ENCODE peak calls at places on chromosomes 13 and 19, in four cellular contexts. W, T, B and C are unnamed samples. For H3K36me3, the result is how much of the 10 kb centered on the place peaks cover.

GRCh38 chr13:51330741-51331140 is 8.8 kb upstream of the SERPINE3 start:
- DNase-seq in W (peak), T (no peak), B (no peak), C (no peak)

GRCh38 chr13:87042946-87043345 is 628.2 kb upstream of the SLITRK5 start:
- DNase-seq in W (no peak), T (no peak), B (no peak), C (no peak)

GRCh38 chr13:89660752-89661151 is 1686.7 kb upstream of the MIR17HG start:
- DNase-seq in W (no peak), T (no peak), B (no peak), C (no peak)

GRCh38 chr19:14116918-14117578 is 514 bp downstream of the PRKACA start:
- DNase-seq in W (no peak), T (no peak), B (peak), C (peak)

GRCh38 chr13:96068729-96069128 is 15.5 kb upstream of the UGGT2 start:
- DNase-seq in W (no peak), T (no peak), B (no peak), C (no peak)

GRCh38 chr19:48812094-48812929 is 1.5 kb upstream of the BCAT2 start:
- DNase-seq in W (peak), T (no peak), B (peak), C (peak)

GRCh38 chr19:39916236-39916635 is 18.2 kb downstream of the FCGBP start:
- DNase-seq in W (no peak), T (no peak), B (no peak), C (no peak)

GRCh38 chr19:43467730-43468129 is 2.3 kb upstream of the LYPD3 start:
- DNase-seq in W (peak), T (peak), B (no peak), C (no peak)

GRCh38 chr19:48069435-48069834 is 25.6 kb upstream of the CABP5 start:
- DNase-seq in W (no peak), T (no peak), B (no peak), C (no peak)

GRCh38 chr19:10037809-10038208 is 24.5 kb downstream of the RDH8 start:
- DNase-seq in W (no peak), T (no peak), B (no peak), C (no peak)

GRCh38 chr13:66506979-66507378 is 723.2 kb downstream of the PCDH9 start:
- DNase-seq in W (no peak), T (no peak), B (no peak), C (no peak)

GRCh38 chr13:67048084-67048792 is 181.9 kb downstream of the PCDH9 start:
- DNase-seq in W (peak), T (peak), B (no peak), C (no peak)

GRCh38 chr19:14496849-14497346 is 971 bp upstream of the GIPC1 start:
- DNase-seq in W (no peak), T (no peak), B (no peak), C (no peak)

GRCh38 chr13:100633461-100633860 is 41.1 kb downstream of the TMTC4 start:
- DNase-seq in W (peak), T (peak), B (no peak), C (no peak)

GRCh38 chr13:79481685-79482052 is 714 bp downstream of the NDFIP2 start:
- DNase-seq in W (no peak), T (no peak), B (no peak), C (peak)

DNA sequence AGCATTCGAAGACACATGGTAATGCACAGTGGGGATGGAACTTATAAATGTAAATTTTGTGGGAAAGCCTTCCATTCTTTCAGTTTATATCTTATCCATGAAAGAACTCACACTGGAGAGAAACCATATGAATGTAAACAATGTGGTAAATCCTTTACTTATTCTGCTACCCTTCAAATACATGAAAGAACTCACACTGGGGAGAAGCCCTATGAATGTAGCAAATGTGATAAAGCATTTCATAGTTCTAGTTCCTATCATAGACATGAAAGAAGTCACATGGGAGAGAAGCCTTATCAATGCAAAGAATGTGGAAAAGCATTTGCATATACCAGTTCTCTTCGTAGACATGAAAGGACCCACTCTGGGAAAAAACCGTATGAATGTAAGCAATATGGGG is 16.2 kb upstream of the ZNF763 start:
- DNase-seq in W (no peak), T (no peak), B (no peak), C (no peak)
- H3K36me3 ChIP-seq in W (under half), T (under half), B (half or more), C (under half)

DNA sequence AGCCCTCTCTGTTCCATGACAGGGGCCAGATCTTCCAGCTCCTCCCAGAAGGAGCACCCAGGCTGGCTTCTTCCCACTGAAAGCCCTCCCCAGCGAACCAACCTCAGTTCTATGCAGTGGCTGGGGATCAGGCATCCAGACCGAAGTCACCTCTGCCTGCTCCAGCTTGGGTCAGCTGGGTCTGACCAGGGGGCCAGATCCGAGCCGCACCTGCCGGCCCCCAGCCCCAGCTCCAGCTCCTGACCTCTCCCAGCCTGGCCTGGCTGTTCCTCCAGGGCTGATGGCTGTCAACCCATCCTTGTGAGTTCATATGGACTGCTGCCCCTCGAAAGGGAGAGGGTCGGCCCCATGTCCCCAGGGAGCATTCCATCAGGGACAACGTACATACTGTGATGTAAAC is 8.0 kb downstream of the TSSK6 start:
- DNase-seq in W (no peak), T (no peak), B (no peak), C (no peak)
- H3K36me3 ChIP-seq in W (under half), T (under half), B (under half), C (under half)

GRCh38 chr19:3646336-3647092 is 19.9 kb upstream of the CACTIN start:
- DNase-seq in W (no peak), T (no peak), B (no peak), C (no peak)

GRCh38 chr19:3645726-3646125 is 19.1 kb upstream of the CACTIN start:
- DNase-seq in W (no peak), T (no peak), B (no peak), C (no peak)

GRCh38 chr19:3643592-3644313 is 17.2 kb upstream of the CACTIN start:
- DNase-seq in W (no peak), T (no peak), B (no peak), C (no peak)

GRCh38 chr19:3644351-3645066 is 17.9 kb upstream of the CACTIN start:
- DNase-seq in W (peak), T (no peak), B (no peak), C (no peak)

GRCh38 chr19:3645067-3645396 is 18.4 kb upstream of the CACTIN start:
- DNase-seq in W (no peak), T (no peak), B (no peak), C (no peak)
- H3K36me3 ChIP-seq in W (under half), T (under half), B (half or more), C (under half)

GRCh38 chr19:35021016-35021415 is 9.3 kb upstream of the SCN1B start:
- DNase-seq in W (no peak), T (no peak), B (no peak), C (no peak)
- H3K36me3 ChIP-seq in W (half or more), T (half or more), B (half or more), C (half or more)

GRCh38 chr13:34025746-34026145 is 207.8 kb downstream of the RFC3 start:
- DNase-seq in W (peak), T (peak), B (no peak), C (no peak)
- H3K36me3 ChIP-seq in W (under half), T (under half), B (under half), C (under half)

DNA sequence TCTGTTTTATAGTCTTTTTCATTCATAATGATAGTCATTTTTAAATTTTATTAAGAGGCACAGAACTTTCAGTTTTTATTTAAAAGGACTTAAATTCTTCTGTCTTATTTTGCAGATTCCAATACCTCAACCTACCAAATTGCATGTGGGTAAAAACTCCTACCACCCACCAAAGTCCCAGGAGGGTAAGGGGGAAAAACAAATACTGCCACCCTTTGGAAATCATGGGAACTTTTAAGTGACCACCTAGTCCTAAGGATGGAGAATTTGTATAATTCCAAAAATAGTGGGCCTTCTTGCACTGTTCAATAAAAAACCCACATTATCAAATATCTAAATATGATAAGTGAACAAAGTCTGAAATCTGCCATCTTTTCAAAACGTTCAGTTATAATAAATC is 9.7 kb downstream of the SUPT20H start:
- DNase-seq in W (no peak), T (no peak), B (no peak), C (no peak)
- H3K36me3 ChIP-seq in W (under half), T (under half), B (under half), C (under half)

GRCh38 chr19:2210206-2210605 is 25.9 kb downstream of the PLEKHJ1 start:
- DNase-seq in W (no peak), T (no peak), B (no peak), C (no peak)
- H3K36me3 ChIP-seq in W (under half), T (half or more), B (half or more), C (half or more)

DNA sequence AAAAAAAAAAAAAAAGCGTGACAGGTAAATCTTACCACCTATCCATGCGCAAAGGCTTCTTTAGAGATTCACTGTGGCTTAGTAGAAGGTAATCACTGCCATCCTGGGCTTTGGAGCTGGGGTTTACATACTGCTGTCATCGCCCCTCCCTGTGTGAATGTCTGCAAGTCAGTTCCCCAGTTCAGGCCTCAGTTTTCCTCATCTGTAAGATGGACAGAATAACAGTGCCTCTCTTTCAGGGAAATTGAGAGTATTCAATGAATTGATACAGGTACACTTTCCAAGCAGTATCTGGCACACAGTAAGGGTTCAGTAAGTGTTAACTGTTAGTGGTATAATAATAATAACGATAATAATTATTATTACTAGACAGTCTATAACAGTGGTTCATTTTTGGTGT is 2.2 kb downstream of the RELB start:
- DNase-seq in W (no peak), T (no peak), B (no peak), C (no peak)
- H3K36me3 ChIP-seq in W (under half), T (under half), B (under half), C (under half)

DNA sequence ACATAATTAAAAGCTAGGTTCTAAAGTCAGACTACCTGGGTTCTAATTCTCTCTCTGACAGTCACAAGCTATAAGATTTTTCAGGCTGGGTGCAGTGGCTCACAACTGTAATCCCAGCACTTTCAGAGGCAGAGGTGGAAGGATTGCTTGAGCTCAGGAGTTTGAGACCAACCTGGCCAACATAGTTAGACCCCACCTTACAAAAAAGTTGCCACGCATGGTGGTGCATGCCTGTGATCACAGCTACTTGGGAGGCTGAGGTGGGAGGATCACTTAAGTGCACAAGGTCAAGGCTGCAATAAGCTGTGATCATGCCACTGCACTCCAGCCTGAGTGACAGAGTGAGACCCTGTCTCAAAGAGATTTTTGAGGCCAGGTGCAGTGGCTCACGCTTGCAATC is 6.0 kb downstream of the NFKBID start:
- DNase-seq in W (no peak), T (no peak), B (no peak), C (no peak)
- H3K36me3 ChIP-seq in W (under half), T (under half), B (half or more), C (half or more)

GRCh38 chr13:110462091-110462490 is 99.4 kb downstream of the RAB20 start:
- DNase-seq in W (no peak), T (no peak), B (no peak), C (no peak)

GRCh38 chr13:110466261-110466660 is 95.3 kb downstream of the RAB20 start:
- DNase-seq in W (no peak), T (no peak), B (no peak), C (no peak)

GRCh38 chr13:110464547-110465343 is 96.8 kb downstream of the RAB20 start:
- DNase-seq in W (no peak), T (no peak), B (no peak), C (no peak)

GRCh38 chr13:110465696-110466095 is 95.8 kb downstream of the RAB20 start:
- DNase-seq in W (no peak), T (no peak), B (no peak), C (no peak)

DNA sequence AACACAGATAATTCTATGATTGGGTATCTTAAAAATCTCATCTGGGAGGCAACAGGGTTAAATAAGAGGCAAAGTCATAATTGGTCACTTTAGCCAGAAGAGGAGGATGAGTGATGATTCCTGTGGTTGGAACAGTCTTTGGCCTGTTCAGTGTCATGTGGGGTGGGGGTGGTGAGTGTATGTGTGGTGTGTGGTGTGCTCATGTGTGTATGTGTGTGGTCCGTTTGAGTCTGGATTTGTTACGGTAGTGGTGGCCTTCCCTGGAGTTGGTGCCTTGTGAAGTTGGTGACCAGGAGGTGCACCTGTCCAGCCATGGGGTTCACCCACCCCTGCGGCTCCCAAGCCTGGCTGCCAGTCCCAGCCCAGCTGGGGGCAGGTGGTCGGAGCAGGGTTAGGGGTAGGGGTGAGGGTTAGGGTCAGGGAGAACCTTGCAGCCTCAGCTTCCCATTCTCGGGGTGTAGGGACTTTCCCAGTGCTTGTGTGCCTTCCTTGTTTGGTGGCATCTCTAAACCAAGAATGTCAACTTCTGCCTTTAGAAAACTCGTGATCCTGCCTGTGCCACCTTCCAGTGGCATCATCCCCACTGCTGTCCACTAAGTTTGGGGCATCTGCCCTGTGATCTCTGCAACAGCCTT is 97.5 kb downstream of the RAB20 start:
- DNase-seq in W (no peak), T (no peak), B (no peak), C (no peak)
- H3K36me3 ChIP-seq in W (under half), T (under half), B (under half), C (under half)